ENCODE peak calls at places on chromosomes 2 and 18, in seven cellular contexts. D is occipital lobe; H is stimulated activated CD4-positive, alpha-beta T cell treated with anti-CD3 and anti-CD28 coated beads, Interleukin-2, amount 100 ng/mL, for 24 hours; Z is brain microvascular endothelial cell; T is stimulated activated CD8-positive, alpha-beta memory T cell treated with anti-CD3 and anti-CD28 coated beads, Interleukin-7, amount 100 ng/mL, for 1 hour; G is Panc1; U is GM03348. E is an unnamed sample.
A peak's percentile ranks its signal among the peaks of the same experiment; 100 is the strongest.

GRCh38 chr2:233303252-233303651 is 4.4 kb upstream of the SAG start:
- DNase-seq in U (no peak), G (no peak), H (no peak), D (no peak), Z (no peak), T (no peak), E (no peak)

GRCh38 chr2:18600255-18600613 is 10.9 kb upstream of the NT5C1B start:
- DNase-seq in D (no peak), Z (no peak), U (no peak), G (no peak), T (no peak), H (no peak), E (no peak)

GRCh38 chr2:237532225-237532624 is 34.1 kb upstream of the PRLH start:
- DNase-seq in H (no peak), Z (no peak), U (no peak), G (no peak), D (no peak), T (no peak), E (no peak)

GRCh38 chr2:127219716-127220090 is 396 bp downstream of the CYP27C1 start:
- DNase-seq in H (no peak), D (no peak), T (no peak), Z (no peak), G (no peak), U (peak; percentile 60), E (no peak)

GRCh38 chr18:57437782-57438668 is 2.9 kb downstream of the ONECUT2 start:
- DNase-seq in G (no peak), U (peak; percentile 81), T (no peak), D (no peak), H (peak; percentile 61), Z (peak; percentile 37), E (no peak)

GRCh38 chr2:108542071-108542470 is 7.8 kb downstream of the LIMS1 start:
- DNase-seq in T (no peak), G (no peak), U (peak; percentile 18), Z (peak; percentile 41), D (no peak), H (no peak), E (peak; percentile 35)

GRCh38 chr2:119233326-119234020 is 9.8 kb downstream of the STEAP3 start:
- DNase-seq in Z (no peak), G (no peak), U (peak; percentile 75), D (no peak), T (no peak), H (no peak), E (no peak)

GRCh38 chr2:219488844-219489194 is 9.9 kb upstream of the GMPPA start:
- DNase-seq in G (no peak), U (no peak), H (no peak), Z (no peak), D (no peak), T (no peak), E (no peak)

GRCh38 chr2:96970248-96970875 is 16.0 kb downstream of the FAM178B start:
- DNase-seq in T (no peak), U (no peak), D (no peak), H (no peak), G (no peak), Z (no peak), E (no peak)

GRCh38 chr2:64349143-64349530 is 104.8 kb upstream of the LGALSL start:
- DNase-seq in T (no peak), H (no peak), Z (no peak), U (no peak), D (no peak), G (no peak), E (no peak)

GRCh38 chr2:226792155-226792871 is 7.3 kb downstream of the IRS1 start:
- DNase-seq in H (no peak), T (no peak), Z (no peak), U (no peak), G (no peak), D (no peak), E (no peak)

GRCh38 chr2:10889741-10890215 is 22.0 kb upstream of the KCNF1 start:
- DNase-seq in U (no peak), Z (no peak), H (no peak), T (no peak), G (no peak), D (peak; percentile 46), E (no peak)

GRCh38 chr2:233100192-233100998 is 40.3 kb downstream of the INPP5D start:
- DNase-seq in D (no peak), U (no peak), G (no peak), T (peak; percentile 56), Z (no peak), H (peak; percentile 58), E (no peak)

GRCh38 chr2:118800736-118801135 is 46.7 kb downstream of the EN1 start:
- DNase-seq in D (no peak), Z (no peak), T (no peak), U (peak; percentile 56), G (no peak), H (no peak), E (no peak)

GRCh38 chr18:79848294-79848578 is 50.5 kb downstream of the KCNG2 start:
- DNase-seq in U (no peak), Z (no peak), G (no peak), D (no peak), H (no peak), T (no peak), E (no peak)

GRCh38 chr2:239118264-239118663 is 270.4 kb downstream of the TWIST2 start:
- DNase-seq in H (no peak), U (no peak), D (no peak), Z (no peak), T (no peak), G (no peak), E (no peak)

GRCh38 chr2:164898475-164898874 is 56.9 kb downstream of the SLC38A11 start:
- DNase-seq in H (no peak), T (no peak), U (peak; percentile 39), Z (peak; percentile 97), G (no peak), D (no peak), E (peak; percentile 20)

GRCh38 chr2:101252408-101253012 is at the start of gene CNOT11:
- DNase-seq in T (peak; percentile 98), G (peak; percentile 94), U (peak; percentile 99), Z (peak; percentile 98), H (peak; percentile 99), D (peak; percentile 94), E (peak; percentile 98)

GRCh38 chr2:95278051-95278471 is 3.8 kb downstream of the PROM2 start:
- DNase-seq in T (no peak), U (peak; percentile 87), Z (peak; percentile 50), D (no peak), H (no peak), G (no peak), E (no peak)

GRCh38 chr18:10239138-10239537 is 215.3 kb upstream of the APCDD1 start:
- DNase-seq in H (no peak), D (no peak), U (peak; percentile 63), G (no peak), T (no peak), Z (no peak), E (no peak)

GRCh38 chr18:5584751-5585417 is 41.1 kb upstream of the EPB41L3 start:
- DNase-seq in H (no peak), D (no peak), T (no peak), G (no peak), Z (peak; percentile 30), U (peak; percentile 56), E (no peak)

GRCh38 chr2:109466674-109467575 is 146.8 kb downstream of the SEPTIN10 start:
- DNase-seq in D (no peak), Z (peak; percentile 71), H (no peak), G (peak; percentile 5), U (peak; percentile 51), T (no peak), E (peak; percentile 51)